ENCODE peak calls at places on chromosomes 12 and 14, in seven cellular contexts. R is H7, U is stomach, L is mammary epithelial cell, M is left lung, K is ovary, H is Panc1. Z is an unnamed sample.
A peak's percentile ranks its signal among the peaks of the same experiment; 100 is the strongest.

GRCh38 chr12:125183187-125184067 is 118.2 kb downstream of the AACS start:
- DNase-seq in R (peak; percentile 96), K (peak; percentile 34), L (peak; percentile 58), M (peak; percentile 92), U (peak; percentile 83), H (peak; percentile 41), Z (peak; percentile 21)

GRCh38 chr12:132584472-132584871 is 25.9 kb downstream of the LRCOL1 start:
- DNase-seq in R (peak; percentile 77), U (no peak), M (peak; percentile 67), L (no peak), K (no peak), H (no peak), Z (no peak)

GRCh38 chr12:80847575-80847974 is 90.2 kb downstream of the LIN7A start:
- DNase-seq in L (no peak), U (no peak), H (no peak), K (no peak), M (no peak), R (no peak), Z (no peak)

GRCh38 chr12:31016057-31016456 is 57.6 kb upstream of the DDX11 start:
- DNase-seq in H (no peak), M (no peak), U (no peak), K (no peak), R (no peak), L (no peak), Z (no peak)

GRCh38 chr14:64550539-64551333 is 975 bp downstream of the PPP1R36 start:
- DNase-seq in L (no peak), M (no peak), K (no peak), U (no peak), R (no peak), H (no peak), Z (no peak)

GRCh38 chr12:124588018-124588634 is 20.7 kb upstream of the NCOR2 start:
- DNase-seq in K (no peak), U (no peak), R (no peak), L (no peak), H (no peak), M (no peak), Z (no peak)

GRCh38 chr14:54627718-54628345 is 60.9 kb downstream of the SAMD4A start:
- DNase-seq in M (no peak), U (no peak), R (peak; percentile 55), H (no peak), L (no peak), K (no peak), Z (no peak)

GRCh38 chr12:132525011-132525832 is 35.3 kb downstream of the FBRSL1 start:
- DNase-seq in K (no peak), L (no peak), R (peak; percentile 73), U (no peak), M (no peak), H (no peak), Z (no peak)

GRCh38 chr14:50451854-50452253 is 55.2 kb upstream of the CDKL1 start:
- DNase-seq in K (no peak), L (no peak), M (no peak), H (no peak), U (no peak), R (no peak), Z (no peak)

DNA sequence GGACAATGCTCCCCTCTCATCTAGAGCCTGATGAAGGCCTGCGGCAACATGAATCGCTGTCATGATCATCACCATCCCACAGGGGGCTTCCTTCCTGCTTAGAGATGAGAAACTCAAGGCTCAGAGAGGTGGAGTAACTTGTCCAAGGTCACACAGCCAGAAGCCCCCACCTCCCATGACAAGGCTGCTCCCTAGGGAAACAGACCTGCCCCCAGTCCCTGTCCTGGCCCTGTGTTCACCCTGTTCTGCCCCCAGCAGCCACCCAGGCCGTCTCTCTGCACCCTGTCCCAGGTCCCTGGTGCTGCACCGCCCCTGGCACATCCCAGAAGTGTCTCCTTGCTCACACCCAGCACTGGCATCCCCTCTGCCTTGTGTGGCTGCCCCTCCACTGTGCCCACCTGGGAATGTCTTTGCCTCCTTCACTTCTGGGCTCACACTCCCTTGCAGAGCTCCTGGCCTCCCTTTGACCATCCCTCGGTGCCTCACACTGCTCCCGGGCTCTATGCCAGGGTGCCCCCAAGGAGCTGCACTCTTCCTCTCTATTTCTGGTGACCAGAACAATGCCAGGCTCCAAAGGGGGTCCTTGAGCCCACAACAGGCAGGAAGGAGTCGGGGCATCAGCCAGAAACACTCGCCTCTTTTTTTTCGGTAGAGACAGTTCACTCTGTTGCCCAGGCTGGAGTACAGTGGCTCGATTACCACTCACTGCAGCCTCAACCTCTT is 70.5 kb downstream of the BCL11B start:
- DNase-seq in U (no peak), R (peak; percentile 82), H (no peak), L (no peak), K (no peak), M (peak; percentile 57), Z (no peak)
- H3K36me3 ChIP-seq in U (no peaks in the 10 kb centered on the region), R (no peaks in the 10 kb centered on the region), H (no peaks in the 10 kb centered on the region), L (no peaks in the 10 kb centered on the region), K (no peaks in the 10 kb centered on the region), M (no peaks in the 10 kb centered on the region), Z (no peaks in the 10 kb centered on the region)

GRCh38 chr12:12722351-12723146 is 5.4 kb downstream of the CDKN1B start:
- DNase-seq in U (no peak), R (no peak), M (no peak), K (no peak), H (no peak), L (peak; percentile 70), Z (no peak)
- H3K36me3 ChIP-seq in U (peaks cover 10% of the 10 kb centered on the region), R (peaks cover 11% of the 10 kb centered on the region), M (no peaks in the 10 kb centered on the region), K (no peaks in the 10 kb centered on the region), H (peaks cover 11% of the 10 kb centered on the region), L (peaks cover 3% of the 10 kb centered on the region), Z (no peaks in the 10 kb centered on the region)

DNA sequence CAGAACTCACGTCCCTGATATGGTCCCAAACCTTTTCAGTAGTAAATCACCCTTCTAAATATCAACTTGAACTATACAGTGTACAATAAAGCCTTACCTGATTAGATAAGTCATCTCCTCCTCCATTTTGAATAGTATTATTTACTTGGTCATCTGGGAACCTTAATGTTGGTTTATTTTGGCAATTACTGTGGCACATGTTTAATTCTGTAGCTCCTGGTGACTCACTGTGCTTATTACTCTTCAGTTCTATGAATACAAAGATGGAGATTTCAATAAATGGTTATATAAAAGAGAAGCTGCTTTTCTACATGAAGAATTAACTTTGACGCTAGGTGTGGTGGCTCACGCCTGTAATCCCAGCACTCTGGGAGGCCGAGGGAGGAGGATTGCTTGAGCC is 25.4 kb downstream of the MIS18BP1 start:
- DNase-seq in U (no peak), M (no peak), K (no peak), L (no peak), H (no peak), R (no peak), Z (no peak)
- H3K36me3 ChIP-seq in U (peaks cover 3% of the 10 kb centered on the region), M (no peaks in the 10 kb centered on the region), K (no peaks in the 10 kb centered on the region), L (peaks cover 26% of the 10 kb centered on the region), H (peaks cover 5% of the 10 kb centered on the region), R (peaks cover 11% of the 10 kb centered on the region), Z (no peaks in the 10 kb centered on the region)

GRCh38 chr12:105172037-105172436 is 63.9 kb downstream of the APPL2 start:
- DNase-seq in M (no peak), H (no peak), L (no peak), K (no peak), R (no peak), U (no peak), Z (no peak)

GRCh38 chr12:105170139-105170538 is 62.6 kb downstream of the WASHC4 start:
- DNase-seq in U (no peak), H (no peak), L (no peak), K (no peak), M (no peak), R (no peak), Z (no peak)

GRCh38 chr12:105177208-105177607 is 58.8 kb downstream of the APPL2 start:
- DNase-seq in U (no peak), H (no peak), R (no peak), L (no peak), K (no peak), M (no peak), Z (no peak)

DNA sequence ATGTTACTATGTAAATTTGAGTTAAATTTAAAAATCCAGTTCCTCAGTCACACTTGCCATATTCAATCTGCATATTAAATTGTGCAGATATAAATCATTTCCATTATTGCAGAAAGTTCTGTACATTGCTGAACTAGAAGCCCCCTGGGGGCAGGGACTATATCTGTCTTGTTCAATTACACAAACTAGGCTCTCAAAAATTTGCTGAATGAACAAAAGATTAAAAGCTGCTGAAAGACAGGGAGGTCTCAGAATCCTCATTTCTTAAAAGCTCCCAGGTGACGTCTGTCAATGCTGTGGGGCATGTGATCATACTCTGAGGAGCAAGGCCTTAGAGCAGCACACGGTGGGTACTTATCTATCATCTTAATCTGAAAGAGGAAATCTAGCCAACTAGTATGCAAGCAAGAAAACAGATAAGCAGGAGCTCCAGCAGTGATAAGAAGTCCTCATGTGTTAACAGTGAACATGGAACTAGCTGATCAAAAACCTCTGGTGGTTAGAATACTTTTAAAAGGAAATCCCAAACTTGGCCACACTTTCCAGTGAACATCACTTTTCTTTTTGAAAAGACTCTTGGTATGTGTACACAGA is 60.5 kb downstream of the APPL2 start:
- DNase-seq in U (no peak), R (no peak), K (no peak), H (no peak), L (no peak), M (no peak), Z (no peak)
- H3K36me3 ChIP-seq in U (peaks cover 7% of the 10 kb centered on the region), R (peaks cover 2% of the 10 kb centered on the region), K (no peaks in the 10 kb centered on the region), H (peaks cover 6% of the 10 kb centered on the region), L (peaks cover 13% of the 10 kb centered on the region), M (no peaks in the 10 kb centered on the region), Z (no peaks in the 10 kb centered on the region)

DNA sequence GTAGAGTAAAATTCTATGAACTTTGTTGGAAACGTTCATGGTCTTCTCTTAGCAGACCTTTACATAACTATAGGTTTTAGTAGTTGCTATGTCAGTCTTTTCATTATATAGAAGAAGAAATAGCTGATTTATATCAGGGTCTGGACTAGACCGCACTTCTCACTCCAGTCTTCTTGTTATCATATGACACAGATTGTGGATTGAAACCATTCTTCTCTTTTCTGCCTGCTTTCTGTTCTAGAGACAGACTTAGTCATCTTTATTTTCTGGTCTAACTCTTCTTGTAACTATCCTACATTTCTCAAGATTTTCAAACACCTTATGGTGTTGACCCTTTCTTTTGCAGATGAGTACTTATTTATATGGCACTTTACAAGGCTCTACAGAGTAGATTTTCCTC is 55.7 kb downstream of the PCNX1 start:
- DNase-seq in M (no peak), K (no peak), R (no peak), H (no peak), U (no peak), L (no peak), Z (no peak)
- H3K36me3 ChIP-seq in M (no peaks in the 10 kb centered on the region), K (no peaks in the 10 kb centered on the region), R (no peaks in the 10 kb centered on the region), H (peaks cover 2% of the 10 kb centered on the region), U (no peaks in the 10 kb centered on the region), L (peaks cover 12% of the 10 kb centered on the region), Z (no peaks in the 10 kb centered on the region)

GRCh38 chr12:58521796-58522195 is 398.5 kb downstream of the LRIG3 start:
- DNase-seq in M (no peak), L (no peak), U (no peak), H (no peak), K (no peak), R (no peak), Z (no peak)
- H3K36me3 ChIP-seq in M (no peaks in the 10 kb centered on the region), L (no peaks in the 10 kb centered on the region), U (no peaks in the 10 kb centered on the region), H (no peaks in the 10 kb centered on the region), K (no peaks in the 10 kb centered on the region), R (no peaks in the 10 kb centered on the region), Z (no peaks in the 10 kb centered on the region)

DNA sequence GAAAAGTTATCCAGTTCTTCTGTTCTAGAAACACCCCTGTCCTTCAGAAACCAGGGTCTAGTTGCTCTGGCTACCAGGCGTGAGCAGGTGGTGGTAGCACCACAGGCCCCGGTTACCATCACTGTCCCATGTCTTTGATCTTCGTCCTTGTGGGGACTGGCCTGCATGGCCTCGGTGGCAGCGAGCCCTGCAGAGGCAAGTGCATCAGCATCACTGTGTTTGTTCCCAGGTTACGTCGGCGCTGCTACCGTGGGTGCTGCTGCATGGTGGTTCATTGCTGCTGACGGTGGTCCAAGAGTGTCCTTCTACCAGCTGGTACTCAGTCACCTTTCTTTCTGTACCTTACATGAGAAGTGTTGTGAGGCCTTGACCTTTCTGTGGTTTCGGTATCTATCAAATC is 58.9 kb downstream of the ANAPC7 start:
- DNase-seq in H (no peak), M (no peak), K (no peak), U (no peak), L (no peak), R (no peak), Z (no peak)
- H3K36me3 ChIP-seq in H (peaks cover 58% of the 10 kb centered on the region), M (peaks cover 8% of the 10 kb centered on the region), K (no peaks in the 10 kb centered on the region), U (peaks cover 95% of the 10 kb centered on the region), L (peaks cover 59% of the 10 kb centered on the region), R (peaks cover 73% of the 10 kb centered on the region), Z (peaks cover 22% of the 10 kb centered on the region)

Z was measured in kidney epithelial cell.